ENCODE peak calls at places on chromosomes 7 and 10, in four cellular contexts. B, Q, W and P are unnamed samples.

GRCh38 chr10:69321865-69322264 is 43.6 kb downstream of the HK1 start:
- DNase-seq in Q (no peak), B (no peak), W (no peak), P (no peak)

GRCh38 chr10:43407148-43407575 is 1.8 kb downstream of the HNRNPF start:
- DNase-seq in B (peak), W (peak), Q (peak), P (peak)

GRCh38 chr7:47950714-47951113 is 2.4 kb upstream of the PKD1L1 start:
- DNase-seq in B (no peak), Q (peak), W (no peak), P (no peak)

GRCh38 chr7:44980393-44981034 is 1.7 kb upstream of the MYO1G start:
- DNase-seq in Q (no peak), W (peak), B (peak), P (no peak)

GRCh38 chr7:34057956-34058355 is 152.6 kb downstream of the BMPER start:
- DNase-seq in B (no peak), Q (no peak), W (no peak), P (no peak)

GRCh38 chr7:157001920-157002818 is 8.3 kb downstream of the MNX1 start:
- DNase-seq in W (no peak), B (no peak), Q (no peak), P (peak)

GRCh38 chr10:113454341-113455061 is 98.4 kb upstream of the HABP2 start:
- DNase-seq in W (peak), B (peak), Q (peak), P (peak)

GRCh38 chr7:23336799-23337283 is 37.7 kb downstream of the MALSU1 start:
- DNase-seq in Q (no peak), B (no peak), W (no peak), P (no peak)

GRCh38 chr7:47776335-47776734 is 171.9 kb downstream of the PKD1L1 start:
- DNase-seq in W (no peak), Q (no peak), B (no peak), P (no peak)

GRCh38 chr7:84614821-84615506 is 420.4 kb upstream of the SEMA3A start:
- DNase-seq in W (no peak), B (no peak), Q (no peak), P (no peak)

GRCh38 chr10:75234683-75235374 is 928 bp downstream of the COMTD1 start:
- DNase-seq in B (peak), W (no peak), Q (peak), P (no peak)

GRCh38 chr7:47078241-47078640 is 503.7 kb downstream of the TNS3 start:
- DNase-seq in B (no peak), W (no peak), Q (no peak), P (no peak)

GRCh38 chr7:142556745-142557144 is 192.5 kb upstream of the PRSS1 start:
- DNase-seq in B (no peak), W (peak), Q (peak), P (no peak)

GRCh38 chr7:4788627-4789189 is 13.3 kb downstream of the AP5Z1 start:
- DNase-seq in B (no peak), W (no peak), Q (no peak), P (no peak)

GRCh38 chr7:13262929-13263530 is 575.6 kb downstream of the ARL4A start:
- DNase-seq in B (peak), Q (no peak), W (no peak), P (no peak)

GRCh38 chr7:24936121-24936824 is 43.7 kb downstream of the OSBPL3 start:
- DNase-seq in B (no peak), W (no peak), Q (no peak), P (no peak)

GRCh38 chr10:123558651-123559050 is 107.5 kb upstream of the GPR26 start:
- DNase-seq in W (no peak), B (no peak), Q (no peak), P (no peak)

DNA sequence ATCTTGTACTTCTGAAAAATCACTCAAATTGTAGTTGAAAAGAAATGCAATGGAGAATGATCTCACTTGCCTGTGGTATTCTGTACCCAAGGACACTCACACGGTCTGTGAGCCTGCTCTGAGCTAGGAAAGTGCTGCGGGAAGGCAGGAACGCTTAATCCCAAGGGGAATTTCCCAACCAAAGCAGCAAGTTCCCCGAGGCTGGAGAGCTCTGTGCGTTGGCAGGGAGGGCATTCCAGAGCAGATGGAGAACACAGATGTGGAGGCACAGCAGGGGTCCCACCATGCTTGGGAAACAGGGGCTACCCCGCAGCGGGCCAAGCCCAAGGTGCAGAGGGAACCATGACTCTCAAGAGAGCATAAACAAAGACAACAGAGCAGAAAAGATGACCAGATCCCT is 13.6 kb downstream of the SVIL start:
- DNase-seq in W (no peak), Q (no peak), B (no peak), P (peak)
- H3K27ac ChIP-seq in W (no peak), Q (peak), B (no peak), P (peak)

GRCh38 chr10:130352291-130352645 is 216.1 kb downstream of the GLRX3 start:
- DNase-seq in B (no peak), Q (no peak), W (no peak), P (no peak)
- TF ChIP-seq CTCF in B (no peak), Q (no peak), W (no peak), P (no peak)

GRCh38 chr7:151426486-151426905 is 13.4 kb downstream of the CRYGN start:
- DNase-seq in B (no peak), Q (peak), W (peak), P (peak)

GRCh38 chr7:151425670-151426075 is 14.3 kb downstream of the CRYGN start:
- DNase-seq in B (no peak), W (no peak), Q (no peak), P (peak)

GRCh38 chr7:151427705-151428392 is 12.1 kb downstream of the CRYGN start:
- DNase-seq in B (no peak), Q (no peak), W (no peak), P (no peak)

GRCh38 chr7:151428393-151429231 is 11.3 kb downstream of the CRYGN start:
- DNase-seq in B (no peak), W (no peak), Q (no peak), P (no peak)

GRCh38 chr7:151426906-151427704 is 12.8 kb downstream of the CRYGN start:
- DNase-seq in Q (no peak), B (no peak), W (no peak), P (no peak)
- H3K27ac ChIP-seq in Q (peak), B (no peak), W (peak), P (peak)

GRCh38 chr7:88401009-88401623 is 94.4 kb upstream of the STEAP4 start:
- DNase-seq in Q (no peak), B (peak), W (no peak), P (no peak)
- TF ChIP-seq CTCF in Q (peak), B (peak), W (no peak), P (no peak)